ENCODE peak calls at places on chromosomes 11 and 22, in nine cellular contexts. S, L, T, E, W, V, H, A and P are unnamed samples.
A peak's percentile ranks its signal among the peaks of the same experiment; 100 is the strongest.

GRCh38 chr11:46345131-46345597 is 2.1 kb upstream of the DGKZ start:
- DNase-seq in T (no peak), A (no peak), W (no peak), H (no peak), S (peak; percentile 42), E (no peak), L (no peak), V (no peak), P (no peak)

GRCh38 chr11:10784229-10785145 is 24.2 kb downstream of the EIF4G2 start:
- DNase-seq in S (no peak), T (peak; percentile 40), H (peak; percentile 81), L (no peak), V (no peak), E (no peak), A (no peak), W (peak; percentile 24), P (no peak)

GRCh38 chr22:46726986-46727317 is 11.1 kb downstream of the CERK start:
- DNase-seq in V (no peak), A (no peak), W (no peak), H (no peak), S (no peak), T (no peak), E (no peak), L (no peak), P (no peak)

GRCh38 chr11:33214187-33214586 is 43.0 kb upstream of the HIPK3 start:
- DNase-seq in L (no peak), H (no peak), W (peak; percentile 29), E (no peak), S (no peak), T (no peak), V (no peak), A (no peak), P (no peak)

GRCh38 chr11:86741489-86742435 is 58.6 kb upstream of the PRSS23 start:
- DNase-seq in T (peak; percentile 55), W (peak; percentile 91), V (no peak), E (peak; percentile 63), S (no peak), A (no peak), L (no peak), H (no peak), P (no peak)

GRCh38 chr11:19595499-19595839 is 117.2 kb upstream of the NAV2 start:
- DNase-seq in A (no peak), L (no peak), H (no peak), S (no peak), W (no peak), V (no peak), E (no peak), T (no peak), P (no peak)

GRCh38 chr11:116840224-116840745 is 2.9 kb upstream of the APOA1 start:
- DNase-seq in W (peak; percentile 36), T (no peak), E (no peak), V (no peak), S (no peak), H (no peak), L (no peak), A (no peak), P (no peak)

GRCh38 chr11:76159303-76159937 is 46.9 kb downstream of the WNT11 start:
- DNase-seq in E (no peak), V (no peak), W (no peak), L (no peak), A (no peak), S (no peak), H (no peak), T (no peak), P (no peak)

GRCh38 chr11:114179234-114179941 is 116.8 kb upstream of the NNMT start:
- DNase-seq in S (no peak), A (no peak), L (no peak), V (no peak), T (peak; percentile 49), W (no peak), E (peak; percentile 99), H (peak; percentile 41), P (peak; percentile 19)

GRCh38 chr22:43148581-43148980 is 2.8 kb upstream of the TSPO start:
- DNase-seq in S (no peak), E (no peak), W (peak; percentile 13), V (no peak), T (no peak), L (no peak), A (no peak), H (no peak), P (no peak)

GRCh38 chr22:25567305-25567704 is 2.8 kb downstream of the GRK3 start:
- DNase-seq in S (no peak), T (no peak), H (no peak), L (no peak), V (no peak), W (no peak), A (no peak), E (no peak), P (no peak)

GRCh38 chr11:46475926-46476545 is 84.5 kb upstream of the CHRM4 start:
- DNase-seq in V (no peak), S (peak; percentile 5), T (no peak), W (no peak), H (no peak), E (no peak), A (no peak), L (no peak), P (no peak)

GRCh38 chr11:94652735-94653284 is 85.6 kb downstream of the PIWIL4 start:
- DNase-seq in T (no peak), L (no peak), S (no peak), W (no peak), V (no peak), A (no peak), H (no peak), E (no peak), P (no peak)

GRCh38 chr11:100830978-100831732 is 144.1 kb downstream of the ARHGAP42 start:
- DNase-seq in E (no peak), H (no peak), W (peak; percentile 76), T (peak; percentile 31), S (no peak), V (no peak), L (no peak), A (no peak), P (no peak)

GRCh38 chr22:29018293-29019189 is 43.1 kb downstream of the C22orf31 start:
- DNase-seq in S (no peak), L (no peak), E (no peak), V (no peak), W (no peak), H (no peak), A (no peak), T (no peak), P (no peak)

GRCh38 chr11:16925495-16926065 is 88.6 kb downstream of the PLEKHA7 start:
- DNase-seq in V (no peak), H (peak; percentile 9), L (peak; percentile 31), S (peak; percentile 56), E (no peak), W (peak; percentile 26), A (no peak), T (no peak), P (no peak)

GRCh38 chr22:25843660-25844275 is 101.8 kb downstream of the MYO18B start:
- DNase-seq in W (no peak), E (no peak), A (no peak), V (peak; percentile 64), L (no peak), S (no peak), T (no peak), H (no peak), P (no peak)

GRCh38 chr22:35044607-35045390 is 21.2 kb upstream of the ISX start:
- DNase-seq in E (no peak), L (no peak), W (no peak), A (no peak), V (no peak), S (no peak), T (no peak), H (no peak), P (no peak)

GRCh38 chr11:6563121-6563619 is 40.2 kb downstream of the RRP8 start:
- DNase-seq in A (no peak), S (no peak), E (no peak), H (no peak), V (no peak), W (peak; percentile 5), L (no peak), T (no peak), P (no peak)

GRCh38 chr11:17775035-17775348 is 40.4 kb downstream of the KCNC1 start:
- DNase-seq in W (no peak), E (no peak), T (no peak), A (no peak), S (no peak), H (no peak), V (no peak), L (no peak), P (no peak)